ENCODE peak calls at places on chromosomes 7 and 10, in seven cellular contexts. B is HepG2, P is GM23338, O is GM12878, N is HL-60, F is HCT116, M is A549. S is an unnamed sample.

GRCh38 chr10:102243304-102243703 is 2.0 kb upstream of the PITX3 start:
- DNase-seq in B (peak), P (no peak), O (no peak), N (no peak), F (no peak), M (no peak), S (no peak)

GRCh38 chr7:133957860-133958259 is 169.3 kb upstream of the LRGUK start:
- DNase-seq in B (no peak), P (no peak), O (no peak), N (no peak), F (no peak), M (no peak), S (no peak)

GRCh38 chr10:13683017-13683416 is 96.3 kb downstream of the PRPF18 start:
- DNase-seq in B (no peak), P (no peak), O (no peak), N (no peak), F (no peak), M (no peak), S (no peak)

GRCh38 chr10:28240400-28240799 is 62.5 kb downstream of the MPP7 start:
- DNase-seq in B (no peak), P (no peak), O (no peak), N (no peak), F (no peak), M (no peak), S (no peak)

GRCh38 chr7:30280631-30281030 is 3.8 kb upstream of the ZNRF2 start:
- DNase-seq in B (no peak), P (no peak), O (no peak), N (no peak), F (no peak), M (no peak), S (no peak)

GRCh38 chr10:48187713-48188541 is 86.6 kb downstream of the FRMPD2 start:
- DNase-seq in B (peak), P (no peak), O (no peak), N (no peak), F (no peak), M (no peak), S (no peak)

GRCh38 chr10:78966182-78966787 is 102.5 kb upstream of the ZMIZ1 start:
- DNase-seq in B (no peak), P (no peak), O (no peak), N (no peak), F (no peak), M (no peak), S (no peak)

GRCh38 chr7:155844019-155844453 is 31.8 kb upstream of the SHH start:
- DNase-seq in B (peak), P (no peak), O (no peak), N (no peak), F (no peak), M (peak), S (no peak)

GRCh38 chr10:118568327-118568848 is 27.1 kb downstream of the PRLHR start:
- DNase-seq in B (peak), P (peak), O (peak), N (peak), F (peak), M (peak), S (peak)

GRCh38 chr7:1255083-1255816 is 22.6 kb downstream of the UNCX start:
- DNase-seq in B (no peak), P (no peak), O (no peak), N (no peak), F (no peak), M (no peak), S (no peak)

GRCh38 chr10:123392182-123392930 is 238.2 kb downstream of the BUB3 start:
- DNase-seq in B (no peak), P (no peak), O (peak), N (no peak), F (no peak), M (no peak), S (no peak)

GRCh38 chr7:92517626-92518025 is 10.7 kb downstream of the PEX1 start:
- DNase-seq in B (no peak), P (no peak), O (no peak), N (no peak), F (no peak), M (no peak), S (no peak)

GRCh38 chr7:99448855-99449254 is 10.1 kb downstream of the CPSF4 start:
- DNase-seq in B (no peak), P (no peak), O (no peak), N (no peak), F (no peak), M (no peak), S (no peak)

GRCh38 chr10:14302035-14302434 is 28.7 kb downstream of the FRMD4A start:
- DNase-seq in B (no peak), P (peak), O (no peak), N (no peak), F (no peak), M (no peak), S (peak)

GRCh38 chr10:72772031-72772430 is 80.1 kb downstream of the MCU start:
- DNase-seq in B (no peak), P (no peak), O (no peak), N (no peak), F (no peak), M (no peak), S (no peak)

GRCh38 chr10:123993534-123994416 is 99.6 kb downstream of the CHST15 start:
- DNase-seq in B (no peak), P (no peak), O (no peak), N (no peak), F (no peak), M (no peak), S (no peak)

GRCh38 chr10:97407211-97407951 is 6.2 kb upstream of the RRP12 start:
- DNase-seq in B (peak), P (peak), O (no peak), N (peak), F (peak), M (peak), S (peak)

GRCh38 chr10:15253951-15254807 is 85.7 kb upstream of the NMT2 start:
- DNase-seq in B (no peak), P (no peak), O (peak), N (no peak), F (no peak), M (no peak), S (no peak)

GRCh38 chr7:139591550-139592195 is 68.2 kb downstream of the CLEC2L start:
- DNase-seq in B (no peak), P (no peak), O (no peak), N (no peak), F (no peak), M (no peak), S (no peak)

GRCh38 chr7:143362126-143362961 is at the start of gene FAM131B:
- DNase-seq in B (no peak), P (peak), O (no peak), N (no peak), F (no peak), M (no peak), S (peak)

GRCh38 chr7:149772236-149772820 is 1.1 kb downstream of the ZNF467 start:
- DNase-seq in B (no peak), P (peak), O (no peak), N (no peak), F (no peak), M (peak), S (peak)

GRCh38 chr7:130144632-130145171 is 60.5 kb downstream of the TMEM209 start:
- DNase-seq in B (peak), P (no peak), O (no peak), N (no peak), F (peak), M (peak), S (no peak)

GRCh38 chr10:114239117-114239993 is at the start of gene VWA2:
- DNase-seq in B (no peak), P (peak), O (no peak), N (no peak), F (no peak), M (peak), S (no peak)

GRCh38 chr7:131249003-131249402 is 78.7 kb upstream of the MKLN1 start:
- DNase-seq in B (no peak), P (no peak), O (no peak), N (no peak), F (no peak), M (peak), S (no peak)

GRCh38 chr10:35356725-35357092 is 20.4 kb downstream of the CCNY start:
- DNase-seq in B (no peak), P (no peak), O (no peak), N (no peak), F (no peak), M (no peak), S (no peak)

DNA sequence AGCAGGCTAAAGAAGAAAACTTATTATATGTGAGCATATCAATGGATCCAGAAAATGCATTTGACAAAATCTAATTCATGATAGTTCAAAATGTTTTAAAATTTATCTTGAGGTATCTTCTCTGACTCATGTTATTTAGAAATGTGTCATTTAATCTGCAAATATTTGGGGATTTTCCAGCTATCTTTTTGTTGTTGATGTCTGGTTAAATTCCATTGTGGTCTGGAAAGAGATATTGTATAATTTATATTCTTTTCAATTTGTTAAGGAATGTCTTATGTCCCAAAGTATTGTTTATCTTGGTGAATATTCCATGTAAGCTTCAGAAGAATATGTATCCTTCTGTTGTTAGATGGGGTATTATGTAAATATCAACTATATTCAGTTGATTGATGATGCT is 942.5 kb downstream of the KCNMA1 start:
- DNase-seq in B (no peak), P (no peak), O (no peak), N (no peak), F (no peak), M (no peak), S (no peak)
- TF ChIP-seq REST in B (no peak), P (no peak), O (no peak), N (no peak), F (no peak), M (no peak), S (no peak)

DNA sequence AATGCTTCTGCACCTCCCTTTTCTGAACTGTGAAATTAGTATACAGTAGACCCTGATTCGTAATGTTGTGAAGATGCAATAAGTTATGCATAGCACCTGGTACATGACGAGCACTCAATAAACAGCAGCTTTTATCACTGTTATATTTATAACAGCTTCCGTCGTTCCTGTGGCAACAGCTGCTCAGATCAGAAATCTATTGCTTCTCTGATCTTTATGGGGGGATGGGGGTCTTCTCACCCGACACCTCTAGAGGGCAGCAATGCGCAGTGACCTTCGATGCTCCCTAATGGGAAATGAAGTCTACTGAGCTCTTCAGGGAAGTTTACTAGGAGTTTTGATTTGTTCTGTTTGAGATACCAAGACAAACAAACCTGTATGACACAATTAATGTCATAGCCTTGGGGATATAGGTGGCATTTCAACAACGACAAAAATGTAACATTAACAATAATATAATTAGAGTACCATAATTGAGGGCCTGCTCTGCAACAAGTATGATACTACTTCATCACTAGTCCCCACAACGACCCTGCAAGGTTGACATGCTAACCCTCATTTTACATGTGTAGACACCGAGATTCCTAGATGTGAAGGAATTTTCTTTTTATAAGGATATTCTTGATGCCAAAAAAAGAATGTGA is 289.6 kb downstream of the SFMBT2 start:
- DNase-seq in B (peak), P (peak), O (no peak), N (peak), F (peak), M (peak), S (peak)
- TF ChIP-seq REST in B (no peak), P (no peak), O (no peak), N (no peak), F (no peak), M (no peak), S (no peak)

DNA sequence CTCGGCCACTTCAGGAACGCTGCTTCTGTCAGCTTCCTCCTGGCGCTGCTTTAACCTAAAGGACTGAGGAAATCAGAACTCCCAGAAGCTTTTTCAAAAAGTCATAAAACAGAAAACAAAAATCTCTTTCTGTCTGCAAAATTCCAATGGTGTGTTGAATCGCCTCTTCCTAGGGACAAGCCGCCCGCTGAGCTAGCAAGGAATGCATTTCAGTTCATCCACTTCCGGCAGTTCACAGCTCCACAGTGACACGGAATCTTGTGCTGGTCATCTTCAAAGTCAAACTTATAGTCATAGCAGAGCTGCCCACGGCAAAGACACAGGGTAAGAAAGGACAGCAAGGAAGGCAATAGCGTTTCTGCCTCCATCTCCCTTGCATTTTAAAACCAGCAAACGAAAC is 111.1 kb downstream of the GALNT11 start:
- DNase-seq in B (no peak), P (no peak), O (no peak), N (no peak), F (no peak), M (no peak), S (no peak)
- TF ChIP-seq REST in B (no peak), P (no peak), O (no peak), N (no peak), F (no peak), M (no peak), S (no peak)

GRCh38 chr7:28137471-28137870 is 43.1 kb downstream of the JAZF1 start:
- DNase-seq in B (no peak), P (no peak), O (no peak), N (no peak), F (no peak), M (no peak), S (no peak)
- TF ChIP-seq REST in B (no peak), P (no peak), O (no peak), N (no peak), F (no peak), M (no peak), S (no peak)

DNA sequence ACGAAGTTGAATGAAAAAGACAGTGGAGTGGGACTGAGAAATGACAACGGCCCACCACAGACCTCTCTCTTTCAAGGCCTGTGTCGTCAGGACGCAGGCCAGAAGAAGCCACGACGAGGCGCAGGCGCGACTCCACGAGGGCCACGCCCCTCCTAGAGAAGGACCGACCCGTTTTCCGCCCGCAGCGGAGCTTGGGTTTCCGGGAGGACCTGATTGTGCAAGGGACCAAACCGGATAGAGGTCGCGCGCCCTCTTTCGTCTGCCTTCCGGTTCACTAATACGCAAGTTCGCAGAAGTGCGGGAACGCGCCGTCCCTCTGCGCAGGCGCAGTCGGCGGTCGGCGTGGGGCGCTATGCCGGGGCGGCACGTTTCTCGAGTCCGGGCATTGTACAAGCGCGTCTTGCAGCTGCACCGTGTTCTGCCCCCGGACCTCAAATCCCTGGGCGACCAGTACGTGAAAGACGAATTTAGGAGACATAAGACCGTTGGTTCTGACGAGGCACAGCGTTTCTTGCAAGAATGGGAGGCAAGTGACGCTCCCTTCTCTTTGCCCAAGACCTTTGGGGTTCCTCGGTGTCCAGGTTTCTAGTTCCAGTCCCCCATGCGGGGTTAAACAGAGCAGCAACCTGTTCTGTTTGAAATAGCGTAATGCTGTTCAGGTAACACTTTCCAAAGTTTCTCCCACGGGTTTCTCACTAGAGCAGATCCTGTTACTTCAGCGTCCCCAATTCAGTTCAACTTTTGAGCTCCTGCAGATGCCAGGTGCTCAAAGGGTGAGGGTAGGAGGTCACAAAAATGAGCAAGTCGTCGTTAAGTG is at the start of gene SDHAF3:
- DNase-seq in B (peak), P (peak), O (peak), N (peak), F (peak), M (peak), S (peak)
- TF ChIP-seq REST in B (no peak), P (no peak), O (no peak), N (no peak), F (no peak), M (no peak), S (peak)

GRCh38 chr10:106224676-106225075 is 939.8 kb downstream of the SORCS1 start:
- DNase-seq in B (no peak), P (no peak), O (no peak), N (no peak), F (no peak), M (no peak), S (no peak)
- TF ChIP-seq REST in B (no peak), P (no peak), O (no peak), N (no peak), F (no peak), M (no peak), S (no peak)

GRCh38 chr7:112649560-112649959 is 140.6 kb downstream of the TMEM168 start:
- DNase-seq in B (no peak), P (no peak), O (no peak), N (no peak), F (no peak), M (no peak), S (no peak)
- TF ChIP-seq REST in B (no peak), P (no peak), O (no peak), N (no peak), F (no peak), M (no peak), S (no peak)

S was measured in K562.